ENCODE peak calls at places on chromosomes 11 and 22, in ten cellular contexts. M is transverse colon, D is A549, O is spleen, T is breast epithelium, X is H54, W is sigmoid colon, Y is GM12891, P is right lobe of liver, K is stomach. E is an unnamed sample.

GRCh38 chr11:563812-564578 is 3.2 kb downstream of the RASSF7 start:
- DNase-seq in M (no peak), D (no peak), O (peak), T (peak), X (no peak), W (no peak), Y (no peak), P (no peak), K (no peak), E (no peak)

GRCh38 chr22:30312053-30312452 is 14.7 kb downstream of the TBC1D10A start:
- DNase-seq in M (no peak), D (no peak), O (no peak), T (no peak), X (peak), W (no peak), Y (no peak), P (no peak), K (no peak), E (no peak)

GRCh38 chr22:31695423-31695822 is 33.4 kb upstream of the PISD start:
- DNase-seq in M (no peak), D (no peak), O (no peak), T (no peak), X (no peak), W (no peak), Y (no peak), P (no peak), K (no peak), E (no peak)

GRCh38 chr11:122803306-122803705 is 35.0 kb upstream of the CRTAM start:
- DNase-seq in M (no peak), D (no peak), O (no peak), T (no peak), X (peak), W (no peak), Y (no peak), P (no peak), K (no peak), E (no peak)

GRCh38 chr11:116909245-116909644 is 71.8 kb upstream of the APOA1 start:
- DNase-seq in M (no peak), D (no peak), O (no peak), T (no peak), X (no peak), W (no peak), Y (no peak), P (no peak), K (no peak), E (no peak)

GRCh38 chr22:46684706-46685105 is 53.3 kb downstream of the CERK start:
- DNase-seq in M (peak), D (no peak), O (no peak), T (no peak), X (no peak), W (no peak), Y (peak), P (no peak), K (peak), E (no peak)

GRCh38 chr11:36186340-36186739 is 102.9 kb downstream of the COMMD9 start:
- DNase-seq in M (no peak), D (no peak), O (no peak), T (no peak), X (no peak), W (no peak), Y (no peak), P (no peak), K (no peak), E (peak)

GRCh38 chr11:71490044-71490730 is 36.9 kb upstream of the KRTAP5-7 start:
- DNase-seq in M (no peak), D (no peak), O (no peak), T (peak), X (no peak), W (peak), Y (no peak), P (peak), K (peak), E (no peak)

GRCh38 chr22:45294030-45294429 is 9.3 kb downstream of the UPK3A start:
- DNase-seq in M (no peak), D (no peak), O (no peak), T (no peak), X (no peak), W (no peak), Y (no peak), P (no peak), K (no peak), E (no peak)

GRCh38 chr11:70551323-70552166 is 153.2 kb downstream of the CTTN start:
- DNase-seq in M (no peak), D (no peak), O (peak), T (no peak), X (no peak), W (no peak), Y (no peak), P (no peak), K (no peak), E (no peak)

GRCh38 chr11:79440451-79441158 is at the start of gene TENM4:
- DNase-seq in M (peak), D (peak), O (peak), T (peak), X (peak), W (peak), Y (no peak), P (peak), K (peak), E (peak)

DNA sequence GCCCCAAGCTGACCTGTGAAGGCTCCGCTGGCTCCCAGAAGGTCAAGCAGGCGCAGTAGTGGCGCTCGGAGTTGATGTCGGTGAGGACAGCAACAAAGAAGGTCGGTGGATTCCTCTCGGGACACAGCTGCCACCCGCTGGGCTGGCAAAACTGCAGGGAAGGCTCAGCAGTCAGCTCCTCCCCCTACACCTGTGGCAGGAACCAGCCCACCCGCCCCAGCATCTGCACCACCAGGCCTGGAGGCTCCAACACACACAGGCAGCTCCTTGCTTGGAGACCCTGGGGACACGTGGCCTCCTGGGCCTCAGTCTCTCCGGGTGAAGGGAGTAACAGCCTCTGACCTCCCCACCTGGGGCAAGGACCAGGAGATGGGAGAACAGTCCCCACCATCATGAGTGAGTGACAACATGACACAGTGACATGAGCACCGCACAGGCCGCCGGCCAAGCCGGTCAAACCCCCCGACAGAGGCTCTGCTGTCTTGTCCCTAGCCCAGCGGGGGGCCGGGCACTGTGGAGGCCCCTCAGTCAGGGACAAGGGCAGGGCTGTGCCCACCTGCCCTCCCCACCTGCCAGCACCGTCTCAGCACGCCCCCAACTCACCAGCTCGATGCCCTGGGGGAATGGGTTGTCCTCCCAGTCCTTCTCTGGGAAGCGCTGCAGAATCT is 6.9 kb downstream of the SBF1 start:
- DNase-seq in M (no peak), D (no peak), O (no peak), T (no peak), X (no peak), W (no peak), Y (no peak), P (no peak), K (no peak), E (no peak)
- TF ChIP-seq POLR2A in M (no peak), D (no peak), O (no peak), T (no peak), X (no peak), W (no peak), Y (no peak), P (no peak), K (no peak), E (no peak)

GRCh38 chr22:22907551-22908494 is 20.2 kb downstream of the IGLL5 start:
- DNase-seq in M (no peak), D (no peak), O (peak), T (no peak), X (no peak), W (no peak), Y (no peak), P (no peak), K (no peak), E (no peak)
- TF ChIP-seq POLR2A in M (no peak), D (no peak), O (no peak), T (no peak), X (no peak), W (no peak), Y (no peak), P (no peak), K (no peak), E (no peak)

GRCh38 chr11:29002816-29003215 is 894.6 kb downstream of the METTL15 start:
- DNase-seq in M (no peak), D (no peak), O (no peak), T (no peak), X (no peak), W (no peak), Y (no peak), P (no peak), K (no peak), E (no peak)
- TF ChIP-seq POLR2A in M (no peak), D (no peak), O (no peak), T (no peak), X (no peak), W (no peak), Y (no peak), P (no peak), K (no peak), E (no peak)

DNA sequence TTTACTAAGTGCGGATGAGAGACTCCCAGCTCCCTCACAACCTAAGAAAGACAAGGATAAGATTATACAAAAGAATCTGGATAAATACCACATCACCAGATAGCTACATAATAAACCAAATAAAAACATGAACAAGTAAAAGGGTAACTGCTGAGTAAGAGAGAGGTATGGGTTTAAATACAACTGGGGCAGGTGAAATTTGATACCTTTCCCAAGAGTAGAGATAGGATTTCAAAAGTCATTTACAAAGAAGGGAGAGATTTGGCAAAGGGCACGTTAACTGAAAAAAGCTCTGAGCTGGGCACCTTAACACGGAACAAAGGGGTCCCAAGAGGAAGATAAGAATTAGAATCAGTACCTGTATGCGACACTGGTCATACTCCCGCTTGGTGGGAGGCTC is 1.7 kb downstream of the UBXN1 start:
- DNase-seq in M (no peak), D (no peak), O (no peak), T (no peak), X (no peak), W (no peak), Y (no peak), P (no peak), K (no peak), E (no peak)
- TF ChIP-seq POLR2A in M (no peak), D (no peak), O (no peak), T (no peak), X (no peak), W (no peak), Y (no peak), P (no peak), K (no peak), E (no peak)

GRCh38 chr22:37485006-37485713 is 1.0 kb downstream of the MFNG start:
- DNase-seq in M (no peak), D (no peak), O (peak), T (no peak), X (no peak), W (no peak), Y (peak), P (peak), K (no peak), E (no peak)
- TF ChIP-seq POLR2A in M (no peak), D (no peak), O (no peak), T (no peak), X (no peak), W (no peak), Y (peak), P (no peak), K (no peak), E (no peak)